ENCODE peak calls at places on chromosome 9, in seven cellular contexts. A is astrocyte of the spinal cord, G is kidney epithelial cell, W is HFFc6, D is GM13976, V is GM20000, T is epithelial cell of proximal tubule. P is an unnamed sample.
A peak's percentile ranks its signal among the peaks of the same experiment; 100 is the strongest.

GRCh38 chr9:14198544-14199510 is 115.1 kb downstream of the NFIB start:
- DNase-seq in A (peak; percentile 62), W (no peak), T (no peak), V (no peak), G (no peak), D (no peak), P (no peak)

GRCh38 chr9:37410969-37411785 is 11.3 kb upstream of the GRHPR start:
- DNase-seq in A (no peak), G (no peak), D (peak; percentile 76), W (peak; percentile 23), V (peak; percentile 54), T (no peak), P (no peak)

GRCh38 chr9:6646028-6646636 is 603 bp upstream of the GLDC start:
- DNase-seq in W (no peak), V (no peak), A (peak; percentile 2), T (no peak), G (no peak), D (no peak), P (no peak)

GRCh38 chr9:76161103-76161502 is 233.1 kb downstream of the RFK start:
- DNase-seq in W (no peak), G (no peak), A (peak; percentile 12), V (no peak), D (no peak), T (no peak), P (no peak)

GRCh38 chr9:12719431-12719830 is 26.2 kb downstream of the TYRP1 start:
- DNase-seq in W (peak; percentile 30), D (no peak), V (no peak), A (peak; percentile 63), G (no peak), T (no peak), P (no peak)

GRCh38 chr9:98157372-98157771 is 35.1 kb downstream of the CORO2A start:
- DNase-seq in W (no peak), V (no peak), T (no peak), A (no peak), D (no peak), G (no peak), P (no peak)

GRCh38 chr9:102225806-102226441 is 487.5 kb upstream of the GRIN3A start:
- DNase-seq in G (no peak), D (no peak), A (peak; percentile 2), T (no peak), W (no peak), V (no peak), P (no peak)

GRCh38 chr9:20015427-20015931 is 226.6 kb upstream of the SLC24A2 start:
- DNase-seq in D (no peak), A (no peak), G (no peak), V (no peak), W (no peak), T (no peak), P (no peak)

GRCh38 chr9:124217839-124218437 is 39.8 kb upstream of the NEK6 start:
- DNase-seq in V (no peak), D (no peak), T (no peak), G (no peak), W (no peak), A (no peak), P (no peak)

GRCh38 chr9:14312721-14313377 is 1.1 kb downstream of the NFIB start:
- DNase-seq in G (no peak), V (no peak), T (no peak), D (no peak), W (no peak), A (peak; percentile 48), P (no peak)

GRCh38 chr9:129235931-129236331 is 57.9 kb upstream of the IER5L start:
- DNase-seq in D (no peak), A (no peak), W (no peak), V (no peak), T (no peak), G (no peak), P (peak; percentile 64)

GRCh38 chr9:78221425-78221824 is 14.4 kb upstream of the CEP78 start:
- DNase-seq in D (no peak), G (no peak), A (no peak), V (no peak), T (no peak), W (no peak), P (no peak)

GRCh38 chr9:129223551-129224208 is 45.6 kb upstream of the IER5L start:
- DNase-seq in D (no peak), T (no peak), W (no peak), A (no peak), G (no peak), V (no peak), P (no peak)

GRCh38 chr9:116074658-116075057 is 78.9 kb upstream of the PAPPA start:
- DNase-seq in W (peak; percentile 46), D (no peak), V (no peak), G (no peak), A (no peak), T (no peak), P (no peak)

GRCh38 chr9:82553654-82554366 is 509.1 kb downstream of the RASEF start:
- DNase-seq in D (no peak), G (no peak), W (no peak), A (no peak), V (no peak), T (no peak), P (no peak)

GRCh38 chr9:19934301-19934868 is 145.5 kb upstream of the SLC24A2 start:
- DNase-seq in G (no peak), D (no peak), V (no peak), A (peak; percentile 35), W (peak; percentile 4), T (no peak), P (no peak)

GRCh38 chr9:126804696-126805545 is at the start of gene ZBTB43:
- DNase-seq in T (no peak), A (peak; percentile 96), D (peak; percentile 98), G (peak; percentile 78), W (peak; percentile 91), V (peak; percentile 97), P (peak; percentile 98)

GRCh38 chr9:88808019-88808656 is 183.1 kb upstream of the S1PR3 start:
- DNase-seq in A (no peak), D (no peak), W (no peak), T (no peak), G (no peak), V (no peak), P (no peak)

GRCh38 chr9:137236936-137237421 is 4.1 kb upstream of the TUBB4B start:
- DNase-seq in G (no peak), A (no peak), W (no peak), T (no peak), V (no peak), D (no peak), P (no peak)

GRCh38 chr9:33198163-33198562 is 31.0 kb upstream of the B4GALT1 start:
- DNase-seq in G (no peak), W (no peak), V (no peak), D (no peak), A (peak; percentile 61), T (no peak), P (no peak)

GRCh38 chr9:33192493-33193245 is 25.5 kb upstream of the B4GALT1 start:
- DNase-seq in W (no peak), G (no peak), A (no peak), V (no peak), T (no peak), D (no peak), P (no peak)

GRCh38 chr9:33193818-33194217 is 26.7 kb upstream of the B4GALT1 start:
- DNase-seq in T (no peak), A (no peak), D (no peak), G (no peak), W (no peak), V (no peak), P (no peak)

GRCh38 chr9:33197279-33197678 is 30.1 kb upstream of the B4GALT1 start:
- DNase-seq in V (no peak), T (no peak), D (no peak), W (no peak), A (no peak), G (no peak), P (no peak)

DNA sequence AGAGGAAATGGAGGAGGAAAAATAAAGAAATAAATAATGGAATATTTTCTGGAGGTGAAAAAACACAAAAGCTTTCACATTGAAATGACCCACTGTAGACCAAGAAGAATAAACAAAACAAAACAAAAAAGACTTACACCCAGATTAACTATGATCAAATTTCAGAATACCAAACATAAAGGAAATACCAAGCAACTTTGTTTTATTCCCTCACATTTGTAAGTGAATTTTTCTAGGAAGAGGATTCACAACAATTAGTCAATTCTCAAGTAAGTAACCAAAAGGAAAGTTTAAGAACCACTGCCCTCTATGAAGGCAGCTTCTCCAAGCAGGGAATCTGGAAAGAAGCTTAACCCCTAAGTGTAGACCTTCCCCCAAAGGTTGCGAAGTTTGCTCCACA is 29.6 kb upstream of the B4GALT1 start:
- DNase-seq in W (no peak), G (no peak), T (no peak), V (no peak), D (no peak), A (no peak), P (no peak)
- TF ChIP-seq CTCF in W (no peak), G (no peak), T (no peak), V (no peak), D (no peak), A (no peak), P (no peak)

GRCh38 chr9:105447814-105448812 is at the start of gene FSD1L:
- DNase-seq in G (peak; percentile 67), W (peak; percentile 89), D (peak; percentile 94), A (peak; percentile 92), V (peak; percentile 94), T (no peak), P (peak; percentile 72)
- TF ChIP-seq CTCF in G (peak; percentile 33), W (peak; percentile 19), D (no peak), A (peak; percentile 58), V (peak; percentile 36), T (no peak), P (no peak)

DNA sequence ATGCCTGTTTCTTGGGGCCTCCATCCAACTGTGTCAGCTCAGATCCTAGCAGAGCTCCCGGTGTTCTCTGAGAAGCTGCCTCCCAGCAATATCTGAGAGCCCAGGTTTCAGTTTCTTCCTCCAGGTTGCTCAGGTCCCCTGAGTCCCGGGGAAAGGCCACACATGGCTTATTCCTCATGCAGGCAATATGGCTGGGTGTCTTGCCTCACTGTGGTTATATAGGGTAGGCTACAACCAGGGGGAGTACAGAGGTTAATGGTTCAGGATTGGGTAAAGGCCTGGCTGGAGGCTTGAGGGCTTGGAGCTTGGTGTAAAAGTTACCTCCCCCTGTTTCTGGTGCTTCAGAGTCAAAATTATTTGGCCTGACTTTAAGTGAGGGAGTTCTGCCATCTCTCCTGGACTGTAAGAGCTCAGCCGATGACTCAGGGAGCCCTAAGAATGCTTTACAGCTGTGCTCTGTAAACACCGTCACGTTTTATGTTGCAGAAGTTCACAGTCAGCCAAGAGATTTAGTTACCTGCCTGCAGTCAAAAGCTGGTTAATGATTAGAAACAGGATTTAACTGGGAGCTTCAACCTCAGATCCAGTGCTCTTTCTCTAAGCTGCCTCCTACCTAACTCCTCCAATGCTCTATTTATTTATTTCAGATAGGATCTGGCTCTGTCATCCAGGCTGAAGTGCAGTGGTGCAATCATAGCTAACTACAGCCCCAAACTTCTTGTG is 24.3 kb upstream of the UBAP2 start:
- DNase-seq in D (no peak), A (peak; percentile 79), W (peak; percentile 72), T (peak; percentile 84), G (peak; percentile 97), V (no peak), P (no peak)
- TF ChIP-seq CTCF in D (no peak), A (no peak), W (no peak), T (no peak), G (no peak), V (no peak), P (no peak)

DNA sequence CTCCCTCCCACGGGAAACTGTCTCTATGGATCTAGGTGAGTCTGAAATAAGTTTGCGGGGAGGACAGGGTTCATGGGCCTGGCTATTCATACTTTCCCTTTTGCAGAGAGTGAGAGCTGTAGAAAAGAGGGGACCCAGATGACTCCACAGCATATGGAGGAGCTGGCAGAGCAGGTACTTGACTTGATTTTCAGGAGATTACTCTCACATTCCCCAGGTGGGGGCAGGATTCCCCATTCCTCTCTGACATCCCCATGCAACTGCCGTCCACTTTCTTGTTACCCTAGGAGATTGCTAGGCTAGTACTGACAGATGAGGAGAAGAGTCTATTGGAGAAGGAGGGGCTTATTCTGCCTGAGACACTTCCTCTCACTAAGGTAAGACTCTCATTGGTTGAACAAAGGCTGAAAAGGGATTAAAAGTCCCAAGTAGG is 659 bp downstream of the CREB3 start:
- DNase-seq in V (peak; percentile 57), W (peak; percentile 72), A (peak; percentile 59), T (no peak), D (peak; percentile 55), G (no peak), P (no peak)
- TF ChIP-seq CTCF in V (no peak), W (peak; percentile 53), A (no peak), T (peak; percentile 35), D (peak; percentile 20), G (peak; percentile 15), P (no peak)

P was measured in CD8-positive, alpha-beta T cell.